ENCODE peak calls at places on chromosomes 1 and 21, in four cellular contexts. W is GF-D8; L is NCI-H2081; Y is stimulated activated effector memory CD8-positive, alpha-beta T cell treated with anti-CD3 and anti-CD28 coated beads, Interleukin-12 subunit alpha, Interleukin-12 subunit beta, amount 100 ng/mL, for 72 hours. R is an unnamed sample.

GRCh38 chr1:178220094-178220493 is 126.2 kb downstream of the RASAL2 start:
- DNase-seq in W (no peak), Y (no peak), L (no peak), R (no peak)

GRCh38 chr1:109765896-109766615 is 2.3 kb upstream of the EPS8L3 start:
- DNase-seq in L (no peak), Y (no peak), W (no peak), R (no peak)

GRCh38 chr1:90175490-90176157 is 180.7 kb downstream of the ZNF326 start:
- DNase-seq in L (no peak), W (no peak), Y (no peak), R (no peak)

GRCh38 chr1:202656951-202657646 is 53.2 kb downstream of the SYT2 start:
- DNase-seq in Y (no peak), W (no peak), L (no peak), R (no peak)

GRCh38 chr1:215566556-215567490 is at the start of gene KCTD3:
- DNase-seq in L (peak), W (peak), Y (no peak), R (peak)

GRCh38 chr21:36694041-36694515 is 4.8 kb upstream of the SIM2 start:
- DNase-seq in Y (no peak), L (no peak), W (no peak), R (no peak)

GRCh38 chr1:12620142-12620865 is 2.3 kb upstream of the DHRS3 start:
- DNase-seq in Y (peak), W (peak), L (no peak), R (no peak)

GRCh38 chr1:8394456-8395321 is 76.8 kb downstream of the SLC45A1 start:
- DNase-seq in Y (no peak), W (no peak), L (no peak), R (no peak)